ENCODE peak calls at places on chromosomes 5 and 9, in seven cellular contexts. G, Z, O, D, Q, M and K are unnamed samples.

GRCh38 chr5:37871023-37871815 is 31.4 kb upstream of the GDNF start:
- DNase-seq in Q (no peak), M (peak), Z (no peak), D (peak), G (peak), O (peak), K (no peak)

GRCh38 chr9:75226403-75227139 is 138.3 kb downstream of the OSTF1 start:
- DNase-seq in M (no peak), O (no peak), Q (no peak), D (no peak), Z (no peak), G (no peak), K (no peak)

GRCh38 chr9:136552117-136552685 is 6.4 kb upstream of the NOTCH1 start:
- DNase-seq in Z (no peak), Q (no peak), O (peak), G (peak), M (peak), D (peak), K (no peak)

GRCh38 chr5:141524604-141525597 is 36.0 kb downstream of the PCDHGC5 start:
- DNase-seq in G (peak), D (peak), O (peak), M (peak), Z (peak), Q (peak), K (peak)

GRCh38 chr5:88955403-88955802 is 72.4 kb upstream of the MEF2C start:
- DNase-seq in O (no peak), G (no peak), D (no peak), M (no peak), Q (no peak), Z (no peak), K (no peak)

GRCh38 chr9:114799441-114799840 is 6.4 kb downstream of the TNFSF15 start:
- DNase-seq in Z (no peak), G (no peak), O (no peak), M (no peak), Q (no peak), D (no peak), K (no peak)

GRCh38 chr9:7273575-7273974 is 515.8 kb downstream of the KDM4C start:
- DNase-seq in G (peak), O (peak), M (no peak), Z (no peak), Q (peak), D (no peak), K (no peak)

GRCh38 chr9:109001275-109001676 is 12.0 kb downstream of the CTNNAL1 start:
- DNase-seq in Z (peak), D (no peak), Q (no peak), M (peak), O (peak), G (no peak), K (no peak)

GRCh38 chr5:160693831-160694473 is 158.1 kb downstream of the ATP10B start:
- DNase-seq in Q (no peak), D (no peak), M (no peak), G (no peak), O (no peak), Z (no peak), K (no peak)

GRCh38 chr5:93280518-93280917 is 300.5 kb downstream of the NR2F1-AS1 start:
- DNase-seq in Z (no peak), Q (no peak), O (no peak), M (no peak), G (no peak), D (no peak), K (no peak)

GRCh38 chr5:136749016-136749415 is 383.7 kb upstream of the TRPC7 start:
- DNase-seq in M (no peak), D (no peak), O (peak), G (no peak), Z (no peak), Q (no peak), K (no peak)

GRCh38 chr5:24823625-24824024 is 178.8 kb upstream of the CDH10 start:
- DNase-seq in Z (no peak), Q (no peak), M (no peak), D (no peak), G (no peak), O (no peak), K (peak)

GRCh38 chr5:131379071-131379538 is 115.3 kb downstream of the CDC42SE2 start:
- DNase-seq in D (no peak), Q (no peak), Z (no peak), M (no peak), G (no peak), O (peak), K (no peak)

GRCh38 chr5:137808503-137809135 is 54.5 kb upstream of the HNRNPA0 start:
- DNase-seq in M (no peak), Q (peak), Z (no peak), O (no peak), G (no peak), D (no peak), K (no peak)

GRCh38 chr9:107637421-107638420 is 148.2 kb upstream of the KLF4 start:
- DNase-seq in O (peak), M (peak), D (peak), G (peak), Q (peak), Z (no peak), K (no peak)